ENCODE peak calls at places on chromosomes 12 and 14, in ten cellular contexts. One of them, this sample, is unnamed. For H3K4me1 and H3K36me3, the result is how much of the 10 kb centered on the place peaks cover.

GRCh38 chr12:107843351-107844311 is 69.1 kb downstream of the ASCL4 start:
- DNase-seq in lung: no peak
- DNase-seq in tibial nerve: no peak
- DNase-seq in breast epithelium: no peak
- DNase-seq in upper lobe of right lung: peak
- DNase-seq in prostate gland: no peak
- DNase-seq in right atrium auricular region: no peak
- DNase-seq in cardiac muscle cell: peak
- DNase-seq in neural progenitor cell: peak
- DNase-seq in colonic mucosa: no peak
- DNase-seq in this sample: no peak

GRCh38 chr12:108980831-108981618 is 39.8 kb downstream of the SVOP start:
- DNase-seq in lung: no peak
- DNase-seq in tibial nerve: no peak
- DNase-seq in breast epithelium: no peak
- DNase-seq in upper lobe of right lung: no peak
- DNase-seq in prostate gland: no peak
- DNase-seq in right atrium auricular region: no peak
- DNase-seq in cardiac muscle cell: peak
- DNase-seq in neural progenitor cell: no peak
- DNase-seq in colonic mucosa: no peak
- DNase-seq in this sample: no peak

GRCh38 chr12:28184378-28184777 is 5.9 kb upstream of the CCDC91 start:
- DNase-seq in lung: no peak
- DNase-seq in tibial nerve: no peak
- DNase-seq in breast epithelium: no peak
- DNase-seq in upper lobe of right lung: no peak
- DNase-seq in prostate gland: no peak
- DNase-seq in right atrium auricular region: no peak
- DNase-seq in cardiac muscle cell: no peak
- DNase-seq in neural progenitor cell: no peak
- DNase-seq in colonic mucosa: no peak
- DNase-seq in this sample: no peak

GRCh38 chr14:67167420-67168109 is 21.7 kb upstream of the GARIN2 start:
- DNase-seq in lung: no peak
- DNase-seq in tibial nerve: no peak
- DNase-seq in breast epithelium: no peak
- DNase-seq in upper lobe of right lung: no peak
- DNase-seq in prostate gland: no peak
- DNase-seq in right atrium auricular region: no peak
- DNase-seq in cardiac muscle cell: no peak
- DNase-seq in neural progenitor cell: no peak
- DNase-seq in colonic mucosa: no peak
- DNase-seq in this sample: no peak

GRCh38 chr12:69527506-69528272 is 57.5 kb downstream of the FRS2 start:
- DNase-seq in lung: no peak
- DNase-seq in tibial nerve: no peak
- DNase-seq in breast epithelium: no peak
- DNase-seq in upper lobe of right lung: no peak
- DNase-seq in prostate gland: no peak
- DNase-seq in right atrium auricular region: no peak
- DNase-seq in cardiac muscle cell: no peak
- DNase-seq in neural progenitor cell: no peak
- DNase-seq in colonic mucosa: no peak
- DNase-seq in this sample: no peak

GRCh38 chr12:3132636-3133409 is 55.6 kb downstream of the TSPAN9 start:
- DNase-seq in lung: no peak
- DNase-seq in tibial nerve: no peak
- DNase-seq in breast epithelium: no peak
- DNase-seq in upper lobe of right lung: no peak
- DNase-seq in prostate gland: no peak
- DNase-seq in right atrium auricular region: no peak
- DNase-seq in cardiac muscle cell: peak
- DNase-seq in neural progenitor cell: no peak
- DNase-seq in colonic mucosa: no peak
- DNase-seq in this sample: no peak

GRCh38 chr14:51711505-51711904 is 59.8 kb downstream of the FRMD6 start:
- DNase-seq in lung: no peak
- DNase-seq in tibial nerve: no peak
- DNase-seq in breast epithelium: no peak
- DNase-seq in upper lobe of right lung: no peak
- DNase-seq in prostate gland: no peak
- DNase-seq in right atrium auricular region: no peak
- DNase-seq in cardiac muscle cell: no peak
- DNase-seq in neural progenitor cell: no peak
- DNase-seq in colonic mucosa: no peak
- DNase-seq in this sample: no peak

GRCh38 chr12:30138483-30138882 is 354.7 kb upstream of the TMTC1 start:
- DNase-seq in lung: no peak
- DNase-seq in tibial nerve: no peak
- DNase-seq in breast epithelium: no peak
- DNase-seq in upper lobe of right lung: no peak
- DNase-seq in prostate gland: no peak
- DNase-seq in right atrium auricular region: no peak
- DNase-seq in cardiac muscle cell: peak
- DNase-seq in neural progenitor cell: peak
- DNase-seq in colonic mucosa: no peak
- DNase-seq in this sample: no peak

GRCh38 chr14:72961579-72962335 is 35.5 kb downstream of the DCAF4 start:
- DNase-seq in lung: no peak
- DNase-seq in tibial nerve: no peak
- DNase-seq in breast epithelium: no peak
- DNase-seq in upper lobe of right lung: no peak
- DNase-seq in prostate gland: no peak
- DNase-seq in right atrium auricular region: no peak
- DNase-seq in cardiac muscle cell: no peak
- DNase-seq in neural progenitor cell: no peak
- DNase-seq in colonic mucosa: no peak
- DNase-seq in this sample: no peak

GRCh38 chr14:69316449-69317391 is 56.8 kb downstream of the GALNT16 start:
- DNase-seq in lung: peak
- DNase-seq in tibial nerve: peak
- DNase-seq in breast epithelium: no peak
- DNase-seq in upper lobe of right lung: peak
- DNase-seq in prostate gland: no peak
- DNase-seq in right atrium auricular region: peak
- DNase-seq in cardiac muscle cell: no peak
- DNase-seq in neural progenitor cell: no peak
- DNase-seq in colonic mucosa: peak
- DNase-seq in this sample: no peak

GRCh38 chr12:18551703-18552102 is 186.1 kb downstream of the PLCZ1 start:
- DNase-seq in lung: no peak
- DNase-seq in tibial nerve: no peak
- DNase-seq in breast epithelium: no peak
- DNase-seq in upper lobe of right lung: no peak
- DNase-seq in prostate gland: no peak
- DNase-seq in right atrium auricular region: no peak
- DNase-seq in cardiac muscle cell: no peak
- DNase-seq in neural progenitor cell: no peak
- DNase-seq in colonic mucosa: no peak
- DNase-seq in this sample: no peak

DNA sequence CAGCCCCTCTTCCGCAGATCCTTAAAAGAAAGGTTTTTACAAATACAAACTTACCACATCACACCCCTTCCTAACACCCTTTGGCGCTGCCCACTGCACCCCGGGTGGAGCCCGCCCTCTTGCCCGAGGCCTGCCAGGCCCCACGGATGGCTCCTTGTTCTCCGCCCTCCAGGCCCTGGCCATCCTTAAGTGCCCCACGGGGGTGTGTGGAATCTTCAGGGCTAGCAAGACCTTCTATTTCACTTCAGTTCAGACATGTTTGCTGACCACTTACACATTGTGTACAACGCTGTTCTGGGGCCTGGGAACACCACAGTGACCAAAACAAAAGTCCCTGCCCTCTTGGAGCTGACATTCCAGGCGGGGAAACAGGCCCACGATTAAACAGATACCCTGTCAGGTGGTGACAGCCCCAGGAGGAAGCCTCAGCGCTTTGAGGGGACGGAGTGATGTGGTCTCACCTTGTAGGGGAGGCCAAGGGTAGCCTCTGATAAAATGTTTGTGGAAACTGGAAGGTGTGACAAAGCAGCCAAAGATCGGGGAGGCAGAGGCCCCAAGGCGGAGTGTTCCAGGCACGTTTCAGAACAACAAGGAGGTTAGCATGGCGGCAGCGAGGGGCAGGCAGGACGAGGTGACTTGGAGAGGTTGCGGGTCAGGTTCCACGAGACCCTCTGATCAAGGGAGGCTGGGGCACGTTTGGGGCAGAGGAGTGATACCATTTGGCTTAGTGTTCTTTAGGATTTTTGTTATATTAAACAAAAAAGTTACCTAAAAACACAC is 27.0 kb downstream of the TPCN1 start:
- DNase-seq in lung: no peak
- DNase-seq in tibial nerve: no peak
- DNase-seq in breast epithelium: no peak
- DNase-seq in upper lobe of right lung: no peak
- DNase-seq in prostate gland: no peak
- DNase-seq in right atrium auricular region: no peak
- DNase-seq in cardiac muscle cell: no peak
- DNase-seq in neural progenitor cell: no peak
- DNase-seq in colonic mucosa: no peak
- DNase-seq in this sample: no peak
- H3K4me1 ChIP-seq in lung: under half
- H3K4me1 ChIP-seq in tibial nerve: under half
- H3K4me1 ChIP-seq in breast epithelium: under half
- H3K4me1 ChIP-seq in upper lobe of right lung: under half
- H3K4me1 ChIP-seq in prostate gland: under half
- H3K4me1 ChIP-seq in right atrium auricular region: under half
- H3K4me1 ChIP-seq in cardiac muscle cell: under half
- H3K4me1 ChIP-seq in neural progenitor cell: under half
- H3K4me1 ChIP-seq in colonic mucosa: under half
- H3K4me1 ChIP-seq in this sample: under half

GRCh38 chr14:100426331-100426730 is 103.2 kb downstream of the SLC25A47 start:
- DNase-seq in lung: no peak
- DNase-seq in tibial nerve: no peak
- DNase-seq in breast epithelium: no peak
- DNase-seq in upper lobe of right lung: no peak
- DNase-seq in prostate gland: no peak
- DNase-seq in right atrium auricular region: no peak
- DNase-seq in cardiac muscle cell: no peak
- DNase-seq in neural progenitor cell: no peak
- DNase-seq in colonic mucosa: no peak
- DNase-seq in this sample: no peak
- H3K27ac ChIP-seq in lung: no peak
- H3K27ac ChIP-seq in tibial nerve: no peak
- H3K27ac ChIP-seq in breast epithelium: no peak
- H3K27ac ChIP-seq in upper lobe of right lung: no peak
- H3K27ac ChIP-seq in prostate gland: no peak
- H3K27ac ChIP-seq in right atrium auricular region: no peak
- H3K27ac ChIP-seq in cardiac muscle cell: no peak
- H3K27ac ChIP-seq in neural progenitor cell: no peak
- H3K27ac ChIP-seq in colonic mucosa: no peak
- H3K27ac ChIP-seq in this sample: no peak

DNA sequence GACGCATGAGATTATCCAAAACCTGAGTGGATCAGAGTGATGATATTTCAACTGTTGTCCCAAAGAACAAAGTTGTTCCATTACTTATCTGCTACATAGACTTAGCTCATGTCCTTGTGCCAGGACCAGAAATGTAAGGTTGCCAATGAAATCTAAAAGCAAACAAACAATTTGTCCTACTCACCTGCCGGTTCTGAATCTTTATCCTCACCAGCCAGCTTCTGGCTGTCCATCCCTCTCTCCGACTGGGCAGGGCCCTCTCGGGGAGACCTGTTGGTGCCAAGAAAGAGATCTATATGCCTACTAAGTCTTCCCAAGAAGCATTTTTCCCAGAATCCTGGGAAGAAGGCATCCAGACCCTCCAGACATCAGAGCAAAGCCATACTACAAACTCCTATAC is 5.5 kb downstream of the KMT2D start:
- DNase-seq in lung: no peak
- DNase-seq in tibial nerve: no peak
- DNase-seq in breast epithelium: no peak
- DNase-seq in upper lobe of right lung: no peak
- DNase-seq in prostate gland: no peak
- DNase-seq in right atrium auricular region: no peak
- DNase-seq in cardiac muscle cell: no peak
- DNase-seq in neural progenitor cell: no peak
- DNase-seq in colonic mucosa: no peak
- DNase-seq in this sample: no peak
- H3K36me3 ChIP-seq in lung: under half
- H3K36me3 ChIP-seq in tibial nerve: under half
- H3K36me3 ChIP-seq in breast epithelium: under half
- H3K36me3 ChIP-seq in upper lobe of right lung: under half
- H3K36me3 ChIP-seq in prostate gland: under half
- H3K36me3 ChIP-seq in right atrium auricular region: half or more
- H3K36me3 ChIP-seq in cardiac muscle cell: under half
- H3K36me3 ChIP-seq in neural progenitor cell: under half
- H3K36me3 ChIP-seq in colonic mucosa: under half
- H3K36me3 ChIP-seq in this sample: under half

GRCh38 chr14:34837801-34838322 is 37.3 kb downstream of the BAZ1A start:
- DNase-seq in lung: no peak
- DNase-seq in tibial nerve: no peak
- DNase-seq in breast epithelium: no peak
- DNase-seq in upper lobe of right lung: no peak
- DNase-seq in prostate gland: no peak
- DNase-seq in right atrium auricular region: no peak
- DNase-seq in cardiac muscle cell: no peak
- DNase-seq in neural progenitor cell: no peak
- DNase-seq in colonic mucosa: no peak
- DNase-seq in this sample: no peak

GRCh38 chr14:34835312-34835711 is 39.8 kb downstream of the BAZ1A start:
- DNase-seq in lung: no peak
- DNase-seq in tibial nerve: no peak
- DNase-seq in breast epithelium: no peak
- DNase-seq in upper lobe of right lung: no peak
- DNase-seq in prostate gland: no peak
- DNase-seq in right atrium auricular region: no peak
- DNase-seq in cardiac muscle cell: no peak
- DNase-seq in neural progenitor cell: no peak
- DNase-seq in colonic mucosa: no peak
- DNase-seq in this sample: no peak

DNA sequence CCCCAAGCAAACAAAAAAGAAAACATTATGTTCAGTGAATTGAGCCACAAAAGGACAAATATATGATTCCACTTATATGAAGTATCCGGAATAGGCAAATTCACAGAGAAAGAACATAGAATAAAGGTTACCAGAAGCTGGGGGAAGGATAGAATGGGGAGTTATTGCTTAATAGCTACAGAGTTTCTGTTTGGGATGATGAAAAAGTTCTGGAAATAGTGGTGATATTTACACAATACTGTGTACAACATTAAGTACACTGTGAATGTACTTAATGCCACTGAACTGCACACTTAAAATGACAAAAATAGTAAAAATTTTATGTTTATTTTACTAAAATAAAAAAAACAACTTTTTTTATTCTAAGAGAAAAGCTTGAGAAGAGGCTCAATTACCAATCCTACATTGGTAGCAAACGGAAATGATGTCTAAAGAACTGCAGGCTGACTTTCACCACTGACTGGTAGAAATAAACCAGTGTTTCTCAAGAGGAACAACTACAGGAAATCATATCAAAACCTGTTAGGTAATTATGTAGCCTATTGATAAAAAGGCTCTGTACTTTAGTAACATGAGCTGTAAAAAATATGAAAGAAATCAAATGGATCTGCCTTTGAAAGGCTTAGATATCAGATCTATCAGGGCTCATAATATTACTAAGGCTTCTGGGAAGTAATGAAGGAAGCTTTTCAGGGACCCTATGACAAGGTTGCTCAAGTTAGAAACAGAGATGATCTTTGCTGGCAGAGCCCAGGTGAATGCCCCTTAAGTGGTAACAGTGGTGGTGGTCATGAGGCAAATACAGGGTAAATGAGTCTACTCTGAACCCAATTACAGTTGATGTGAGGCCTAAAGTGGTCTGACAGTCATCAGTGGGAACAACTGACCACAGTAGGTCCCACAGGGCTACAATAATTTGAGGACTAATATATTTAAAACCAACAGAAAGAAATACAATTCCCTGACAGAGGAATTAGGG is 41.3 kb downstream of the BAZ1A start:
- DNase-seq in lung: no peak
- DNase-seq in tibial nerve: no peak
- DNase-seq in breast epithelium: no peak
- DNase-seq in upper lobe of right lung: no peak
- DNase-seq in prostate gland: no peak
- DNase-seq in right atrium auricular region: no peak
- DNase-seq in cardiac muscle cell: no peak
- DNase-seq in neural progenitor cell: no peak
- DNase-seq in colonic mucosa: no peak
- DNase-seq in this sample: no peak
- H3K4me1 ChIP-seq in lung: under half
- H3K4me1 ChIP-seq in tibial nerve: under half
- H3K4me1 ChIP-seq in breast epithelium: under half
- H3K4me1 ChIP-seq in upper lobe of right lung: under half
- H3K4me1 ChIP-seq in prostate gland: under half
- H3K4me1 ChIP-seq in right atrium auricular region: under half
- H3K4me1 ChIP-seq in cardiac muscle cell: under half
- H3K4me1 ChIP-seq in neural progenitor cell: under half
- H3K4me1 ChIP-seq in colonic mucosa: under half
- H3K4me1 ChIP-seq in this sample: under half

This sample was measured in CD8-positive, alpha-beta memory T cell.